ENCODE peak calls at places on chromosomes 13 and 19, in four cellular contexts. One of them, this sample, is unnamed.

GRCh38 chr13:35855531-35856019 is 275.6 kb downstream of the DCLK1 start:
- DNase-seq in stomach: no peak
- DNase-seq in fibroblast of mammary gland: peak; percentile 41
- DNase-seq in stimulated activated CD4-positive, alpha-beta T cell treated with anti-CD3 and anti-CD28 coated beads, Interleukin-15, amount 100 ng/mL, for 1 hour: no peak
- DNase-seq in this sample: no peak

GRCh38 chr19:30743702-30744101 is 371.5 kb downstream of the ZNF536 start:
- DNase-seq in stomach: no peak
- DNase-seq in fibroblast of mammary gland: no peak
- DNase-seq in stimulated activated CD4-positive, alpha-beta T cell treated with anti-CD3 and anti-CD28 coated beads, Interleukin-15, amount 100 ng/mL, for 1 hour: no peak
- DNase-seq in this sample: no peak

GRCh38 chr13:91167706-91168459 is 179.6 kb upstream of the MIR17HG start:
- DNase-seq in stomach: no peak
- DNase-seq in fibroblast of mammary gland: no peak
- DNase-seq in stimulated activated CD4-positive, alpha-beta T cell treated with anti-CD3 and anti-CD28 coated beads, Interleukin-15, amount 100 ng/mL, for 1 hour: no peak
- DNase-seq in this sample: no peak

GRCh38 chr19:15498910-15499309 is 9.4 kb upstream of the CYP4F22 start:
- DNase-seq in stomach: no peak
- DNase-seq in fibroblast of mammary gland: no peak
- DNase-seq in stimulated activated CD4-positive, alpha-beta T cell treated with anti-CD3 and anti-CD28 coated beads, Interleukin-15, amount 100 ng/mL, for 1 hour: no peak
- DNase-seq in this sample: no peak

GRCh38 chr13:56932104-56932503 is 208.6 kb upstream of the PRR20A start:
- DNase-seq in stomach: no peak
- DNase-seq in fibroblast of mammary gland: no peak
- DNase-seq in stimulated activated CD4-positive, alpha-beta T cell treated with anti-CD3 and anti-CD28 coated beads, Interleukin-15, amount 100 ng/mL, for 1 hour: no peak
- DNase-seq in this sample: no peak

GRCh38 chr19:53652476-53652875 is 20.7 kb downstream of the DPRX start:
- DNase-seq in stomach: no peak
- DNase-seq in fibroblast of mammary gland: no peak
- DNase-seq in stimulated activated CD4-positive, alpha-beta T cell treated with anti-CD3 and anti-CD28 coated beads, Interleukin-15, amount 100 ng/mL, for 1 hour: no peak
- DNase-seq in this sample: no peak

GRCh38 chr13:65744761-65745160 is 1485.4 kb downstream of the PCDH9 start:
- DNase-seq in stomach: no peak
- DNase-seq in fibroblast of mammary gland: peak; percentile 75
- DNase-seq in stimulated activated CD4-positive, alpha-beta T cell treated with anti-CD3 and anti-CD28 coated beads, Interleukin-15, amount 100 ng/mL, for 1 hour: no peak
- DNase-seq in this sample: no peak

GRCh38 chr19:2524840-2525723 is 49.2 kb downstream of the GADD45B start:
- DNase-seq in stomach: peak; percentile 40
- DNase-seq in fibroblast of mammary gland: peak; percentile 87
- DNase-seq in stimulated activated CD4-positive, alpha-beta T cell treated with anti-CD3 and anti-CD28 coated beads, Interleukin-15, amount 100 ng/mL, for 1 hour: no peak
- DNase-seq in this sample: no peak

GRCh38 chr13:31129419-31129818 is 32.3 kb downstream of the HSPH1 start:
- DNase-seq in stomach: no peak
- DNase-seq in fibroblast of mammary gland: no peak
- DNase-seq in stimulated activated CD4-positive, alpha-beta T cell treated with anti-CD3 and anti-CD28 coated beads, Interleukin-15, amount 100 ng/mL, for 1 hour: no peak
- DNase-seq in this sample: no peak

GRCh38 chr13:20489185-20489820 is 36.4 kb downstream of the CRYL1 start:
- DNase-seq in stomach: peak; percentile 49
- DNase-seq in fibroblast of mammary gland: peak; percentile 56
- DNase-seq in stimulated activated CD4-positive, alpha-beta T cell treated with anti-CD3 and anti-CD28 coated beads, Interleukin-15, amount 100 ng/mL, for 1 hour: peak; percentile 11
- DNase-seq in this sample: no peak

GRCh38 chr19:1351324-1351947 is 32.3 kb upstream of the NDUFS7 start:
- DNase-seq in stomach: no peak
- DNase-seq in fibroblast of mammary gland: no peak
- DNase-seq in stimulated activated CD4-positive, alpha-beta T cell treated with anti-CD3 and anti-CD28 coated beads, Interleukin-15, amount 100 ng/mL, for 1 hour: no peak
- DNase-seq in this sample: no peak

GRCh38 chr13:24149306-24150032 is 11.1 kb upstream of the SPATA13 start:
- DNase-seq in stomach: no peak
- DNase-seq in fibroblast of mammary gland: peak; percentile 66
- DNase-seq in stimulated activated CD4-positive, alpha-beta T cell treated with anti-CD3 and anti-CD28 coated beads, Interleukin-15, amount 100 ng/mL, for 1 hour: no peak
- DNase-seq in this sample: no peak

GRCh38 chr13:94966380-94966779 is 254.0 kb upstream of the SOX21 start:
- DNase-seq in stomach: no peak
- DNase-seq in fibroblast of mammary gland: no peak
- DNase-seq in stimulated activated CD4-positive, alpha-beta T cell treated with anti-CD3 and anti-CD28 coated beads, Interleukin-15, amount 100 ng/mL, for 1 hour: no peak
- DNase-seq in this sample: no peak

GRCh38 chr13:21529102-21529893 is 70.2 kb upstream of the ZDHHC20 start:
- DNase-seq in stomach: no peak
- DNase-seq in fibroblast of mammary gland: no peak
- DNase-seq in stimulated activated CD4-positive, alpha-beta T cell treated with anti-CD3 and anti-CD28 coated beads, Interleukin-15, amount 100 ng/mL, for 1 hour: no peak
- DNase-seq in this sample: no peak

GRCh38 chr19:21709464-21709863 is 57.9 kb downstream of the ZNF100 start:
- DNase-seq in stomach: no peak
- DNase-seq in fibroblast of mammary gland: no peak
- DNase-seq in stimulated activated CD4-positive, alpha-beta T cell treated with anti-CD3 and anti-CD28 coated beads, Interleukin-15, amount 100 ng/mL, for 1 hour: no peak
- DNase-seq in this sample: no peak

GRCh38 chr19:40347476-40348124 is 597 bp downstream of the C19orf47 start:
- DNase-seq in stomach: no peak
- DNase-seq in fibroblast of mammary gland: no peak
- DNase-seq in stimulated activated CD4-positive, alpha-beta T cell treated with anti-CD3 and anti-CD28 coated beads, Interleukin-15, amount 100 ng/mL, for 1 hour: no peak
- DNase-seq in this sample: no peak

GRCh38 chr13:112688560-112689497 is 1.0 kb upstream of the ATP11A start:
- DNase-seq in stomach: peak; percentile 40
- DNase-seq in fibroblast of mammary gland: no peak
- DNase-seq in stimulated activated CD4-positive, alpha-beta T cell treated with anti-CD3 and anti-CD28 coated beads, Interleukin-15, amount 100 ng/mL, for 1 hour: peak; percentile 15
- DNase-seq in this sample: no peak

GRCh38 chr19:49692102-49692599 is 1.2 kb downstream of the CPT1C start:
- DNase-seq in stomach: no peak
- DNase-seq in fibroblast of mammary gland: no peak
- DNase-seq in stimulated activated CD4-positive, alpha-beta T cell treated with anti-CD3 and anti-CD28 coated beads, Interleukin-15, amount 100 ng/mL, for 1 hour: no peak
- DNase-seq in this sample: no peak

GRCh38 chr13:98403076-98403475 is 173.8 kb downstream of the STK24 start:
- DNase-seq in stomach: no peak
- DNase-seq in fibroblast of mammary gland: no peak
- DNase-seq in stimulated activated CD4-positive, alpha-beta T cell treated with anti-CD3 and anti-CD28 coated beads, Interleukin-15, amount 100 ng/mL, for 1 hour: no peak
- DNase-seq in this sample: no peak

GRCh38 chr13:78700121-78700910 is 41.4 kb upstream of the OBI1 start:
- DNase-seq in stomach: no peak
- DNase-seq in fibroblast of mammary gland: no peak
- DNase-seq in stimulated activated CD4-positive, alpha-beta T cell treated with anti-CD3 and anti-CD28 coated beads, Interleukin-15, amount 100 ng/mL, for 1 hour: no peak
- DNase-seq in this sample: no peak

GRCh38 chr13:50713849-50714248 is 129.6 kb downstream of the DLEU7 start:
- DNase-seq in stomach: no peak
- DNase-seq in fibroblast of mammary gland: peak; percentile 81
- DNase-seq in stimulated activated CD4-positive, alpha-beta T cell treated with anti-CD3 and anti-CD28 coated beads, Interleukin-15, amount 100 ng/mL, for 1 hour: no peak
- DNase-seq in this sample: no peak

GRCh38 chr19:835201-835810 is 5.5 kb upstream of the PRTN3 start:
- DNase-seq in stomach: no peak
- DNase-seq in fibroblast of mammary gland: no peak
- DNase-seq in stimulated activated CD4-positive, alpha-beta T cell treated with anti-CD3 and anti-CD28 coated beads, Interleukin-15, amount 100 ng/mL, for 1 hour: no peak
- DNase-seq in this sample: no peak

GRCh38 chr19:38711726-38712153 is 32.5 kb downstream of the CAPN12 start:
- DNase-seq in stomach: no peak
- DNase-seq in fibroblast of mammary gland: peak; percentile 97
- DNase-seq in stimulated activated CD4-positive, alpha-beta T cell treated with anti-CD3 and anti-CD28 coated beads, Interleukin-15, amount 100 ng/mL, for 1 hour: no peak
- DNase-seq in this sample: no peak

GRCh38 chr13:36548129-36548528 is 115.8 kb downstream of the CCNA1 start:
- DNase-seq in stomach: no peak
- DNase-seq in fibroblast of mammary gland: no peak
- DNase-seq in stimulated activated CD4-positive, alpha-beta T cell treated with anti-CD3 and anti-CD28 coated beads, Interleukin-15, amount 100 ng/mL, for 1 hour: no peak
- DNase-seq in this sample: no peak

GRCh38 chr13:110519506-110519905 is 42.0 kb downstream of the RAB20 start:
- DNase-seq in stomach: no peak
- DNase-seq in fibroblast of mammary gland: no peak
- DNase-seq in stimulated activated CD4-positive, alpha-beta T cell treated with anti-CD3 and anti-CD28 coated beads, Interleukin-15, amount 100 ng/mL, for 1 hour: no peak
- DNase-seq in this sample: no peak

GRCh38 chr19:813359-814107 is 8.2 kb downstream of the PLPPR3 start:
- DNase-seq in stomach: no peak
- DNase-seq in fibroblast of mammary gland: no peak
- DNase-seq in stimulated activated CD4-positive, alpha-beta T cell treated with anti-CD3 and anti-CD28 coated beads, Interleukin-15, amount 100 ng/mL, for 1 hour: no peak
- DNase-seq in this sample: no peak

GRCh38 chr19:46015080-46015960 is 7.5 kb downstream of the PGLYRP1 start:
- DNase-seq in stomach: peak; percentile 90
- DNase-seq in fibroblast of mammary gland: peak; percentile 8
- DNase-seq in stimulated activated CD4-positive, alpha-beta T cell treated with anti-CD3 and anti-CD28 coated beads, Interleukin-15, amount 100 ng/mL, for 1 hour: peak; percentile 59
- DNase-seq in this sample: peak; percentile 76

GRCh38 chr19:38838208-38838985 is 6.8 kb upstream of the ECH1 start:
- DNase-seq in stomach: peak; percentile 67
- DNase-seq in fibroblast of mammary gland: no peak
- DNase-seq in stimulated activated CD4-positive, alpha-beta T cell treated with anti-CD3 and anti-CD28 coated beads, Interleukin-15, amount 100 ng/mL, for 1 hour: peak; percentile 29
- DNase-seq in this sample: no peak

GRCh38 chr13:92739306-92739818 is 487.2 kb upstream of the GPC6 start:
- DNase-seq in stomach: no peak
- DNase-seq in fibroblast of mammary gland: peak; percentile 10
- DNase-seq in stimulated activated CD4-positive, alpha-beta T cell treated with anti-CD3 and anti-CD28 coated beads, Interleukin-15, amount 100 ng/mL, for 1 hour: no peak
- DNase-seq in this sample: peak; percentile 39

GRCh38 chr19:19530423-19530804 is 1.7 kb downstream of the YJEFN3 start:
- DNase-seq in stomach: no peak
- DNase-seq in fibroblast of mammary gland: peak; percentile 34
- DNase-seq in stimulated activated CD4-positive, alpha-beta T cell treated with anti-CD3 and anti-CD28 coated beads, Interleukin-15, amount 100 ng/mL, for 1 hour: no peak
- DNase-seq in this sample: no peak

GRCh38 chr19:30906871-30907270 is 442.4 kb downstream of the TSHZ3 start:
- DNase-seq in stomach: no peak
- DNase-seq in fibroblast of mammary gland: no peak
- DNase-seq in stimulated activated CD4-positive, alpha-beta T cell treated with anti-CD3 and anti-CD28 coated beads, Interleukin-15, amount 100 ng/mL, for 1 hour: no peak
- DNase-seq in this sample: no peak

This sample was measured in NCI-H2171.